ENCODE peak calls at places on chromosomes 6 and 20, in four cellular contexts. X is kidney; Q is left ventricle myocardium inferior; N is CD8-positive, alpha-beta T cell. L is an unnamed sample.

GRCh38 chr6:169579712-169580111 is 122.1 kb downstream of the WDR27 start:
- DNase-seq in X (no peak), Q (no peak), N (no peak), L (no peak)

GRCh38 chr20:11274137-11274536 is 600.3 kb upstream of the JAG1 start:
- DNase-seq in X (no peak), Q (no peak), N (no peak), L (peak; percentile 48)

GRCh38 chr6:38571721-38572120 is 68.0 kb downstream of the BTBD9 start:
- DNase-seq in X (no peak), Q (no peak), N (no peak), L (no peak)

GRCh38 chr6:39923394-39923793 is 10.9 kb downstream of the MOCS1 start:
- DNase-seq in X (peak; percentile 94), Q (peak; percentile 73), N (no peak), L (peak; percentile 86)

GRCh38 chr20:18588554-18589043 is 745 bp downstream of the DTD1 start:
- DNase-seq in X (no peak), Q (no peak), N (no peak), L (no peak)

GRCh38 chr20:665276-665675 is 10.3 kb downstream of the SCRT2 start:
- DNase-seq in X (peak; percentile 23), Q (no peak), N (no peak), L (no peak)

GRCh38 chr20:16098890-16099639 is 474.2 kb downstream of the KIF16B start:
- DNase-seq in X (no peak), Q (no peak), N (no peak), L (no peak)

GRCh38 chr6:33822575-33823395 is 19.0 kb upstream of the MLN start:
- DNase-seq in X (peak; percentile 62), Q (no peak), N (no peak), L (no peak)

GRCh38 chr6:13614126-13614925 is 809 bp upstream of the NOL7 start:
- DNase-seq in X (peak; percentile 89), Q (peak; percentile 44), N (peak; percentile 35), L (peak; percentile 86)

GRCh38 chr20:13286052-13286451 is 65.0 kb downstream of the ISM1 start:
- DNase-seq in X (no peak), Q (no peak), N (no peak), L (no peak)

GRCh38 chr20:20946122-20946759 is 159.9 kb downstream of the LINC00237 start:
- DNase-seq in X (no peak), Q (no peak), N (no peak), L (no peak)

GRCh38 chr6:16388488-16388887 is 150.1 kb downstream of the GMPR start:
- DNase-seq in X (no peak), Q (no peak), N (no peak), L (no peak)

GRCh38 chr6:32860674-32861073 is 6.7 kb downstream of the PSMB9 start:
- DNase-seq in X (no peak), Q (no peak), N (no peak), L (no peak)

GRCh38 chr20:58995461-58996225 is 11.4 kb downstream of the CTSZ start:
- DNase-seq in X (no peak), Q (no peak), N (no peak), L (no peak)

GRCh38 chr6:161631676-161632194 is 357.9 kb upstream of the AGPAT4 start:
- DNase-seq in X (no peak), Q (no peak), N (no peak), L (no peak)

GRCh38 chr6:42276008-42276890 is 58.6 kb upstream of the MRPS10 start:
- DNase-seq in X (peak; percentile 81), Q (peak; percentile 74), N (no peak), L (no peak)

GRCh38 chr6:168983925-168984324 is 269.7 kb downstream of the THBS2 start:
- DNase-seq in X (no peak), Q (no peak), N (no peak), L (no peak)

GRCh38 chr20:40628877-40629276 is 60.2 kb downstream of the MAFB start:
- DNase-seq in X (no peak), Q (no peak), N (no peak), L (no peak)

GRCh38 chr6:75402296-75402695 is 91.3 kb downstream of the FILIP1 start:
- DNase-seq in X (no peak), Q (peak; percentile 25), N (no peak), L (peak; percentile 59)

GRCh38 chr20:53752971-53753879 is 159.6 kb upstream of the ZNF217 start:
- DNase-seq in X (no peak), Q (no peak), N (no peak), L (no peak)

GRCh38 chr6:38570750-38571149 is 69.0 kb downstream of the BTBD9 start:
- DNase-seq in X (no peak), Q (no peak), N (no peak), L (no peak)

GRCh38 chr6:4303638-4304037 is 168.3 kb upstream of the ECI2 start:
- DNase-seq in X (no peak), Q (no peak), N (no peak), L (no peak)

GRCh38 chr20:36470482-36471062 is 70.7 kb upstream of the MYL9 start:
- DNase-seq in X (no peak), Q (no peak), N (no peak), L (no peak)

GRCh38 chr6:163491901-163492300 is 77.4 kb downstream of the QKI start:
- DNase-seq in X (no peak), Q (no peak), N (no peak), L (no peak)

GRCh38 chr6:163496205-163496604 is 81.7 kb downstream of the QKI start:
- DNase-seq in X (no peak), Q (no peak), N (no peak), L (no peak)

GRCh38 chr6:163490826-163491577 is 76.5 kb downstream of the QKI start:
- DNase-seq in X (peak; percentile 78), Q (peak; percentile 70), N (no peak), L (peak; percentile 74)

GRCh38 chr6:163489584-163489983 is 75.1 kb downstream of the QKI start:
- DNase-seq in X (no peak), Q (no peak), N (no peak), L (no peak)

GRCh38 chr6:163494279-163494727 is 79.8 kb downstream of the QKI start:
- DNase-seq in X (no peak), Q (no peak), N (no peak), L (no peak)
- H3K27ac ChIP-seq in X (no peak overlapping the region), Q (no peak overlapping the region), N (no peak overlapping the region), L (no peak overlapping the region)

GRCh38 chr20:25538838-25539665 is 46.3 kb downstream of the NINL start:
- DNase-seq in X (no peak), Q (peak; percentile 40), N (no peak), L (no peak)

GRCh38 chr20:25540273-25540672 is 45.1 kb downstream of the NINL start:
- DNase-seq in X (no peak), Q (peak; percentile 38), N (no peak), L (no peak)

GRCh38 chr20:25541676-25542075 is 43.7 kb downstream of the NINL start:
- DNase-seq in X (no peak), Q (no peak), N (no peak), L (no peak)

GRCh38 chr20:25537890-25538289 is 47.4 kb downstream of the NINL start:
- DNase-seq in X (no peak), Q (no peak), N (no peak), L (no peak)

DNA sequence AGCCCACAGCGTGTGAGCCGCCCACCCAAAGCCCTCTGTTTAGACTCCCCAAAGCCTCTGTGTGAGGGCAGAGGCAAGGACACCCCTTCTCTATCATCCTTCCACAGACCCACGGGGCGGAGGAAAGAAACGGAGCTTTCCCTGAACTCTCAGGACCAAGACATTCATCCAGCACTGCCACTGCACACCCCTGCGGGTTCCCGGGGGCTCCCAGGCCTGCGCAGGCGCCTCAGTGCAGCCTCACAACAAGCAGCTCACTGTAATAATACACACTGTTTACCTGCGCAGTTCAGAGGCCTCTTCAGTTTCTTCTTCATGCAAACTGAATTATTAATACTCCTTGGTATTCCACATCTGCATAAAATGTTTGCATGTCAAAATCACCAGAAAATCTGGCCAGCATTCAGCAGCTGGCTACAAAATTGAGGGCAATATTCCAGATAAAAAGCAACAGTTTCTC is 45.6 kb downstream of the NINL start:
- DNase-seq in X (no peak), Q (no peak), N (no peak), L (no peak)
- H3K27ac ChIP-seq in X (no peak overlapping the region), Q (peak overlapping the region; percentile 86), N (no peak overlapping the region), L (peak overlapping the region; percentile 16)

GRCh38 chr20:46004187-46004586 is 4.5 kb upstream of the MMP9 start:
- DNase-seq in X (no peak), Q (no peak), N (no peak), L (no peak)
- H3K27ac ChIP-seq in X (no peak overlapping the region), Q (no peak overlapping the region), N (no peak overlapping the region), L (no peak overlapping the region)

DNA sequence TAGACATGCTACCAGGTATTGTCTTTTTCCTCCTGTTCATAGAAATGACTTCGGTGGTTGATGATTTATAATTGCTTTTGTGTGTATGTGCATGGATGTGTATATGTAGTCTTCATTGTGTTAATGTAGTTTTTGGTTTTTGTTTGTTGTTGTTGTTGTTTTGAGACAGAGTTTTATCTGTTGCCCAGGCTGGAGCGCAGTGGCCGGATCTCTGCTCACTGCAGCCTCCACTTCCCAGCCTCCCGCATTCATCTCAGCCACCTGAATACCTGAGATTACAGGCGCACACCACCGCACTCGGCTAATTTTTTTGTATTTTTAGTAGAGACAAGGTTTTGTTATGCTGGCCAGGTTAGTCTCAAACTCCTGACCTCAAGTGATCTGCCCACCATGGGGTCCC is 75.2 kb downstream of the HFE start:
- DNase-seq in X (no peak), Q (no peak), N (no peak), L (no peak)
- H3K27ac ChIP-seq in X (no peak overlapping the region), Q (no peak overlapping the region), N (no peak overlapping the region), L (no peak overlapping the region)